ENCODE peak calls at places on chromosomes 11 and 22, in nine cellular contexts. K is CD8-positive, alpha-beta T cell; T is upper lobe of right lung; X is BJ; L is ovary; Q is lower leg skin; J is neural crest cell; V is DND-41; E is MM.1S. G is an unnamed sample.

GRCh38 chr22:41672780-41673509 is 15.7 kb downstream of the SNU13 start:
- DNase-seq in K (no peak), T (no peak), X (no peak), L (no peak), Q (no peak), J (no peak), V (no peak), E (no peak), G (no peak)

GRCh38 chr11:120208777-120209176 is 2.1 kb upstream of the OAF start:
- DNase-seq in K (no peak), T (no peak), X (no peak), L (peak; percentile 67), Q (peak; percentile 72), J (no peak), V (no peak), E (no peak), G (no peak)

GRCh38 chr11:111604392-111605009 is 2.3 kb downstream of the SIK2 start:
- DNase-seq in K (no peak), T (no peak), X (no peak), L (no peak), Q (no peak), J (no peak), V (no peak), E (peak; percentile 66), G (peak; percentile 53)

GRCh38 chr11:78961938-78962701 is 387.5 kb upstream of the NARS2 start:
- DNase-seq in K (no peak), T (no peak), X (no peak), L (no peak), Q (no peak), J (peak; percentile 61), V (no peak), E (no peak), G (no peak)

GRCh38 chr11:36233226-36233625 is 56.0 kb downstream of the COMMD9 start:
- DNase-seq in K (no peak), T (no peak), X (no peak), L (no peak), Q (no peak), J (no peak), V (no peak), E (no peak), G (no peak)

GRCh38 chr11:12193515-12194336 is 83.3 kb downstream of the MICAL2 start:
- DNase-seq in K (no peak), T (no peak), X (no peak), L (no peak), Q (no peak), J (no peak), V (no peak), E (no peak), G (no peak)

GRCh38 chr11:97702948-97703347 is 1313.1 kb downstream of the JRKL start:
- DNase-seq in K (no peak), T (no peak), X (no peak), L (no peak), Q (no peak), J (no peak), V (no peak), E (no peak), G (no peak)

GRCh38 chr11:124026498-124026897 is at the start of gene OR10G8:
- DNase-seq in K (no peak), T (no peak), X (no peak), L (no peak), Q (no peak), J (no peak), V (no peak), E (no peak), G (no peak)

GRCh38 chr11:121497176-121497995 is 44.6 kb upstream of the SORL1-AS1 start:
- DNase-seq in K (no peak), T (no peak), X (no peak), L (no peak), Q (no peak), J (no peak), V (no peak), E (no peak), G (no peak)

GRCh38 chr11:70542406-70542805 is 144.1 kb downstream of the CTTN start:
- DNase-seq in K (no peak), T (peak; percentile 71), X (no peak), L (no peak), Q (no peak), J (no peak), V (no peak), E (no peak), G (no peak)

GRCh38 chr11:44186531-44186930 is 91.1 kb downstream of the EXT2 start:
- DNase-seq in K (no peak), T (no peak), X (no peak), L (no peak), Q (no peak), J (no peak), V (no peak), E (no peak), G (no peak)

GRCh38 chr11:73944901-73945300 is 5.9 kb upstream of the DNAJB13 start:
- DNase-seq in K (no peak), T (no peak), X (no peak), L (no peak), Q (no peak), J (no peak), V (no peak), E (no peak), G (no peak)

GRCh38 chr11:126929186-126930085 is 71.1 kb downstream of the KIRREL3 start:
- DNase-seq in K (no peak), T (no peak), X (peak; percentile 57), L (no peak), Q (no peak), J (no peak), V (no peak), E (no peak), G (no peak)

GRCh38 chr11:113174862-113175261 is 139.5 kb upstream of the TTC12 start:
- DNase-seq in K (no peak), T (no peak), X (no peak), L (no peak), Q (no peak), J (no peak), V (no peak), E (no peak), G (no peak)

GRCh38 chr22:33710326-33710725 is 209.9 kb downstream of the LARGE1 start:
- DNase-seq in K (no peak), T (no peak), X (no peak), L (no peak), Q (no peak), J (no peak), V (no peak), E (no peak), G (no peak)

GRCh38 chr11:73810637-73811036 is 23.0 kb downstream of the MRPL48 start:
- DNase-seq in K (no peak), T (no peak), X (no peak), L (no peak), Q (no peak), J (no peak), V (no peak), E (no peak), G (no peak)

DNA sequence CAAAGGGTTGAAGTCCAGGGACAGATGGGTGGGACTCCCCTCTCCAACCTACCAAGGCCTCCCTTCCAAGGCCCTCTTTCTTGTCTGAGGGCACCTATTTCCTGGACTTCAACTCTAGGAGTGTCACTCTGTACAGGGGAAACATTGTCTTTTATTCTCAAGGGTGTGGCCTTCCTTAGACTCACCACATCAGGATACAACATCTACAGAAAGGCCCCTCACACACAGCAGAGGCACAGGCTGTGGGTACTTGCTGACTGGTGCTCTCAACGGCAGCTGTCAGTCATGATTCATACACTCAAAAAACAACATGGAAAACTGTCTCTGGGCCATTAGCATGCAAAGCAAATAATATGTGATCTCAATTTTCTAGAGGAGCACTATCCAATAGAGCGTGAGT is 78.0 kb downstream of the RCN1 start:
- DNase-seq in K (no peak), T (no peak), X (no peak), L (no peak), Q (no peak), J (no peak), V (no peak), E (no peak), G (no peak)
- TF ChIP-seq CTCF in K (no peak), T (no peak), X (no peak), L (no peak), Q (no peak), J (no peak), V (no peak), E (no peak), G (no peak)

DNA sequence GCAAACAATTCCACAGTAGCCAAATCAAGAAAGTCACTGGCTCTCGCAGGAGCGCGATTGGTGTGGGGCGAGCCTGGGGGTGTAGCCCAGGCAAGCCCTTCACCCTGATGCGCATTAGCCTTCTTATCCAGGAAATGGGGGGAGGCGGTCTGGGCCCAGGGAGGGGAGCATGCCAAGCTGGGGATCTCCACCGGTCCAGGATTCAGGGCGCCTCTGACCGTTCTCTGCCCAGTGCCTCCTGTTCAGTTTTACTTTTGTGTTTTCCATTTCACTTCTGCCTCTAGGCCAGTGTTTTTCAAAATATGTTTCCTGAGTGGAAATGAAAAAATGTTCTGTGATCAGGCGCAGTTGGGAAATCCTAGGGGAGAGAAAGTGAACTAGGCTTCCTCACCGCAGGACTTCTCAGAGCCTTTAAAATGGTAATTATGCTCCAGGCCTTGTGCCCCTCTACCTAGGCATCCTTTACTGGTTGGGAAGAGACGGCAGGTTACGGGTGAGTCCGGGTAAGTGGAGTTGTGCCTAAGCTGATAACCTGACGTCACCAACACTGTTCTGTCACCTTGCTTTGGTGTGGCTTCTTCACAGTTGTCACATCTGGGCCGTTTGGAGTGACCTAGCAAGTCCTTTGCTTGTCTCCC is 18.4 kb downstream of the LRP5 start:
- DNase-seq in K (no peak), T (no peak), X (no peak), L (no peak), Q (no peak), J (no peak), V (peak; percentile 15), E (no peak), G (no peak)
- TF ChIP-seq CTCF in K (no peak), T (no peak), X (no peak), L (no peak), Q (no peak), J (no peak), V (no peak), E (no peak), G (no peak)

GRCh38 chr22:45553333-45554039 is 50.8 kb downstream of the FBLN1 start:
- DNase-seq in K (peak; percentile 22), T (peak; percentile 84), X (peak; percentile 54), L (peak; percentile 87), Q (peak; percentile 72), J (peak; percentile 93), V (peak; percentile 57), E (peak; percentile 49), G (peak; percentile 76)
- TF ChIP-seq CTCF in K (peak; percentile 52), T (peak; percentile 80), X (peak; percentile 95), L (peak; percentile 99), Q (no peak), J (peak; percentile 96), V (peak; percentile 83), E (peak; percentile 74), G (peak; percentile 56)

DNA sequence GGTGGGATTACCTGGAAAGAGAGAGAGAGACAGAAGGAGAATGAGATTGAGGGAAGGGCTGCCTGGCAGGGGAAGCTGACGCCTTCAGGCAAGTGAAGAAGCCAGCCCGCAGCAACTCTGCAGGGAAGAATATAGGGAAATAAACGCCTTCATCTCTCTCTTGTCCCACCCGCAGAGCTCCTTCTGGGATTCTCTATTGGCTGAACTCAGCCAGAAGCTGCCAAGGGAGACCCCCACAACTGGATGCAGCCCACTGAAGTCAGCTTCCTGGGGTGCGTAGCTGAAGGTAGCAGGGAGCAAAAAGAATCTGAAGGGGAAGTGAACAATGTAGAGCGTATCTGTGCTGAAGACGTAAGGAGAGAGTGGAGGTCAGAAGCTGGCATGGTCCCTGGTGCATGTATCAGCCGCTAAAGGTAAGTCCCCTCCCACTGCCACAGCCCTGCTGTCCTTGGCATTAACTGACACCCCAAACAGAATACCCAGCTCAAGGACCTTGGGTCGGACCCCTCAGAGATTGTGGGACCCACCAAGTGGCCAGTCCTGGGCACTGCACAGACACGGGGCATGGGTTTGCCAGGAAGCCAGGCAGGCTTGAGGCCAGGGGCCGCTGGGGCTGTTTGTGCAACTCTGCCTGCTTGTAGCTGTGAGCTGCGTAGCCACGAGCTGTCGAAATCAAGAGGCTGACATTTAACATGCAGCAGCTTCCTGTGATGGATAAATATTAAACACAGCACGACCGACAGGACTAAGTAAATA is 469.9 kb downstream of the MN1 start:
- DNase-seq in K (no peak), T (peak; percentile 84), X (no peak), L (no peak), Q (no peak), J (peak; percentile 23), V (no peak), E (no peak), G (no peak)
- TF ChIP-seq CTCF in K (no peak), T (peak; percentile 57), X (peak; percentile 35), L (peak; percentile 40), Q (no peak), J (peak; percentile 49), V (peak; percentile 27), E (peak; percentile 4), G (no peak)